ENCODE peak calls at places on chromosome 17, in ten cellular contexts. One of them, this sample, is unnamed.

GRCh38 chr17:40915199-40915661 is 22.2 kb downstream of the KRT23 start:
- DNase-seq in posterior cingulate gyrus: no peak
- DNase-seq in HTR-8/SVneo: peak
- DNase-seq in activated CD4-positive, alpha-beta memory T cell treated with anti-CD3 and anti-CD28 coated beads, Interleukin-2, amount 10 ng/mL, durations not matched to agents 7 days and 5 days: no peak
- DNase-seq in NCI-H1092 treated with DMSO at 0.1 percent for 48 hours: no peak
- DNase-seq in occipital lobe: no peak
- DNase-seq in RWPE1: peak
- DNase-seq in A549: peak
- DNase-seq in right cardiac atrium: no peak
- DNase-seq in stimulated activated CD4-positive, alpha-beta T cell treated with anti-CD3 and anti-CD28 coated beads, Interleukin-2, amount 100 ng/mL, for 24 hours: no peak
- DNase-seq in this sample: no peak

GRCh38 chr17:31413871-31414589 is 22.6 kb downstream of the RAB11FIP4 start:
- DNase-seq in posterior cingulate gyrus: peak
- DNase-seq in HTR-8/SVneo: no peak
- DNase-seq in activated CD4-positive, alpha-beta memory T cell treated with anti-CD3 and anti-CD28 coated beads, Interleukin-2, amount 10 ng/mL, durations not matched to agents 7 days and 5 days: no peak
- DNase-seq in NCI-H1092 treated with DMSO at 0.1 percent for 48 hours: no peak
- DNase-seq in occipital lobe: peak
- DNase-seq in RWPE1: peak
- DNase-seq in A549: no peak
- DNase-seq in right cardiac atrium: peak
- DNase-seq in stimulated activated CD4-positive, alpha-beta T cell treated with anti-CD3 and anti-CD28 coated beads, Interleukin-2, amount 100 ng/mL, for 24 hours: no peak
- DNase-seq in this sample: peak

GRCh38 chr17:40922239-40922638 is 15.2 kb downstream of the KRT23 start:
- DNase-seq in posterior cingulate gyrus: peak
- DNase-seq in HTR-8/SVneo: peak
- DNase-seq in activated CD4-positive, alpha-beta memory T cell treated with anti-CD3 and anti-CD28 coated beads, Interleukin-2, amount 10 ng/mL, durations not matched to agents 7 days and 5 days: no peak
- DNase-seq in NCI-H1092 treated with DMSO at 0.1 percent for 48 hours: no peak
- DNase-seq in occipital lobe: no peak
- DNase-seq in RWPE1: peak
- DNase-seq in A549: peak
- DNase-seq in right cardiac atrium: peak
- DNase-seq in stimulated activated CD4-positive, alpha-beta T cell treated with anti-CD3 and anti-CD28 coated beads, Interleukin-2, amount 100 ng/mL, for 24 hours: no peak
- DNase-seq in this sample: peak

GRCh38 chr17:76492989-76493501 is 8.2 kb downstream of the RHBDF2 start:
- DNase-seq in posterior cingulate gyrus: no peak
- DNase-seq in HTR-8/SVneo: peak
- DNase-seq in activated CD4-positive, alpha-beta memory T cell treated with anti-CD3 and anti-CD28 coated beads, Interleukin-2, amount 10 ng/mL, durations not matched to agents 7 days and 5 days: peak
- DNase-seq in NCI-H1092 treated with DMSO at 0.1 percent for 48 hours: no peak
- DNase-seq in occipital lobe: no peak
- DNase-seq in RWPE1: peak
- DNase-seq in A549: no peak
- DNase-seq in right cardiac atrium: peak
- DNase-seq in stimulated activated CD4-positive, alpha-beta T cell treated with anti-CD3 and anti-CD28 coated beads, Interleukin-2, amount 100 ng/mL, for 24 hours: peak
- DNase-seq in this sample: no peak

GRCh38 chr17:1384881-1385280 is 15.1 kb downstream of the YWHAE start:
- DNase-seq in posterior cingulate gyrus: no peak
- DNase-seq in HTR-8/SVneo: no peak
- DNase-seq in activated CD4-positive, alpha-beta memory T cell treated with anti-CD3 and anti-CD28 coated beads, Interleukin-2, amount 10 ng/mL, durations not matched to agents 7 days and 5 days: no peak
- DNase-seq in NCI-H1092 treated with DMSO at 0.1 percent for 48 hours: no peak
- DNase-seq in occipital lobe: no peak
- DNase-seq in RWPE1: no peak
- DNase-seq in A549: no peak
- DNase-seq in right cardiac atrium: no peak
- DNase-seq in stimulated activated CD4-positive, alpha-beta T cell treated with anti-CD3 and anti-CD28 coated beads, Interleukin-2, amount 100 ng/mL, for 24 hours: no peak
- DNase-seq in this sample: no peak

GRCh38 chr17:13106171-13106570 is 88.3 kb upstream of the ELAC2 start:
- DNase-seq in posterior cingulate gyrus: no peak
- DNase-seq in HTR-8/SVneo: no peak
- DNase-seq in activated CD4-positive, alpha-beta memory T cell treated with anti-CD3 and anti-CD28 coated beads, Interleukin-2, amount 10 ng/mL, durations not matched to agents 7 days and 5 days: no peak
- DNase-seq in NCI-H1092 treated with DMSO at 0.1 percent for 48 hours: peak
- DNase-seq in occipital lobe: no peak
- DNase-seq in RWPE1: no peak
- DNase-seq in A549: no peak
- DNase-seq in right cardiac atrium: no peak
- DNase-seq in stimulated activated CD4-positive, alpha-beta T cell treated with anti-CD3 and anti-CD28 coated beads, Interleukin-2, amount 100 ng/mL, for 24 hours: no peak
- DNase-seq in this sample: no peak

GRCh38 chr17:8151120-8151640 is 1.0 kb downstream of the PER1 start:
- DNase-seq in posterior cingulate gyrus: peak
- DNase-seq in HTR-8/SVneo: peak
- DNase-seq in activated CD4-positive, alpha-beta memory T cell treated with anti-CD3 and anti-CD28 coated beads, Interleukin-2, amount 10 ng/mL, durations not matched to agents 7 days and 5 days: peak
- DNase-seq in NCI-H1092 treated with DMSO at 0.1 percent for 48 hours: peak
- DNase-seq in occipital lobe: peak
- DNase-seq in RWPE1: no peak
- DNase-seq in A549: no peak
- DNase-seq in right cardiac atrium: peak
- DNase-seq in stimulated activated CD4-positive, alpha-beta T cell treated with anti-CD3 and anti-CD28 coated beads, Interleukin-2, amount 100 ng/mL, for 24 hours: peak
- DNase-seq in this sample: peak

GRCh38 chr17:21493993-21494392 is 117.8 kb downstream of the KCNJ12 start:
- DNase-seq in posterior cingulate gyrus: no peak
- DNase-seq in HTR-8/SVneo: no peak
- DNase-seq in activated CD4-positive, alpha-beta memory T cell treated with anti-CD3 and anti-CD28 coated beads, Interleukin-2, amount 10 ng/mL, durations not matched to agents 7 days and 5 days: no peak
- DNase-seq in NCI-H1092 treated with DMSO at 0.1 percent for 48 hours: no peak
- DNase-seq in occipital lobe: no peak
- DNase-seq in RWPE1: no peak
- DNase-seq in A549: no peak
- DNase-seq in right cardiac atrium: no peak
- DNase-seq in stimulated activated CD4-positive, alpha-beta T cell treated with anti-CD3 and anti-CD28 coated beads, Interleukin-2, amount 100 ng/mL, for 24 hours: no peak
- DNase-seq in this sample: no peak

GRCh38 chr17:81207610-81208581 is 14.9 kb downstream of the CEP131 start:
- DNase-seq in posterior cingulate gyrus: no peak
- DNase-seq in HTR-8/SVneo: no peak
- DNase-seq in activated CD4-positive, alpha-beta memory T cell treated with anti-CD3 and anti-CD28 coated beads, Interleukin-2, amount 10 ng/mL, durations not matched to agents 7 days and 5 days: no peak
- DNase-seq in NCI-H1092 treated with DMSO at 0.1 percent for 48 hours: peak
- DNase-seq in occipital lobe: no peak
- DNase-seq in RWPE1: no peak
- DNase-seq in A549: no peak
- DNase-seq in right cardiac atrium: no peak
- DNase-seq in stimulated activated CD4-positive, alpha-beta T cell treated with anti-CD3 and anti-CD28 coated beads, Interleukin-2, amount 100 ng/mL, for 24 hours: no peak
- DNase-seq in this sample: no peak

GRCh38 chr17:79965806-79966205 is 69.9 kb downstream of the TBC1D16 start:
- DNase-seq in posterior cingulate gyrus: peak
- DNase-seq in HTR-8/SVneo: no peak
- DNase-seq in activated CD4-positive, alpha-beta memory T cell treated with anti-CD3 and anti-CD28 coated beads, Interleukin-2, amount 10 ng/mL, durations not matched to agents 7 days and 5 days: no peak
- DNase-seq in NCI-H1092 treated with DMSO at 0.1 percent for 48 hours: no peak
- DNase-seq in occipital lobe: peak
- DNase-seq in RWPE1: no peak
- DNase-seq in A549: no peak
- DNase-seq in right cardiac atrium: no peak
- DNase-seq in stimulated activated CD4-positive, alpha-beta T cell treated with anti-CD3 and anti-CD28 coated beads, Interleukin-2, amount 100 ng/mL, for 24 hours: no peak
- DNase-seq in this sample: no peak

GRCh38 chr17:78971764-78972506 is 7.8 kb downstream of the LGALS3BP start:
- DNase-seq in posterior cingulate gyrus: no peak
- DNase-seq in HTR-8/SVneo: no peak
- DNase-seq in activated CD4-positive, alpha-beta memory T cell treated with anti-CD3 and anti-CD28 coated beads, Interleukin-2, amount 10 ng/mL, durations not matched to agents 7 days and 5 days: no peak
- DNase-seq in NCI-H1092 treated with DMSO at 0.1 percent for 48 hours: no peak
- DNase-seq in occipital lobe: no peak
- DNase-seq in RWPE1: no peak
- DNase-seq in A549: no peak
- DNase-seq in right cardiac atrium: no peak
- DNase-seq in stimulated activated CD4-positive, alpha-beta T cell treated with anti-CD3 and anti-CD28 coated beads, Interleukin-2, amount 100 ng/mL, for 24 hours: no peak
- DNase-seq in this sample: no peak

GRCh38 chr17:61660726-61661125 is 69.7 kb upstream of the NACA2 start:
- DNase-seq in posterior cingulate gyrus: no peak
- DNase-seq in HTR-8/SVneo: no peak
- DNase-seq in activated CD4-positive, alpha-beta memory T cell treated with anti-CD3 and anti-CD28 coated beads, Interleukin-2, amount 10 ng/mL, durations not matched to agents 7 days and 5 days: no peak
- DNase-seq in NCI-H1092 treated with DMSO at 0.1 percent for 48 hours: no peak
- DNase-seq in occipital lobe: no peak
- DNase-seq in RWPE1: no peak
- DNase-seq in A549: no peak
- DNase-seq in right cardiac atrium: no peak
- DNase-seq in stimulated activated CD4-positive, alpha-beta T cell treated with anti-CD3 and anti-CD28 coated beads, Interleukin-2, amount 100 ng/mL, for 24 hours: no peak
- DNase-seq in this sample: no peak

GRCh38 chr17:72171703-72172670 is 51.2 kb downstream of the SOX9 start:
- DNase-seq in posterior cingulate gyrus: peak
- DNase-seq in HTR-8/SVneo: no peak
- DNase-seq in activated CD4-positive, alpha-beta memory T cell treated with anti-CD3 and anti-CD28 coated beads, Interleukin-2, amount 10 ng/mL, durations not matched to agents 7 days and 5 days: no peak
- DNase-seq in NCI-H1092 treated with DMSO at 0.1 percent for 48 hours: peak
- DNase-seq in occipital lobe: peak
- DNase-seq in RWPE1: no peak
- DNase-seq in A549: no peak
- DNase-seq in right cardiac atrium: no peak
- DNase-seq in stimulated activated CD4-positive, alpha-beta T cell treated with anti-CD3 and anti-CD28 coated beads, Interleukin-2, amount 100 ng/mL, for 24 hours: no peak
- DNase-seq in this sample: peak

GRCh38 chr17:58624751-58625150 is 67.1 kb downstream of the TEX14 start:
- DNase-seq in posterior cingulate gyrus: no peak
- DNase-seq in HTR-8/SVneo: no peak
- DNase-seq in activated CD4-positive, alpha-beta memory T cell treated with anti-CD3 and anti-CD28 coated beads, Interleukin-2, amount 10 ng/mL, durations not matched to agents 7 days and 5 days: no peak
- DNase-seq in NCI-H1092 treated with DMSO at 0.1 percent for 48 hours: no peak
- DNase-seq in occipital lobe: no peak
- DNase-seq in RWPE1: no peak
- DNase-seq in A549: no peak
- DNase-seq in right cardiac atrium: no peak
- DNase-seq in stimulated activated CD4-positive, alpha-beta T cell treated with anti-CD3 and anti-CD28 coated beads, Interleukin-2, amount 100 ng/mL, for 24 hours: no peak
- DNase-seq in this sample: no peak

GRCh38 chr17:58329035-58329807 is 626 bp upstream of the TSPOAP1 start:
- DNase-seq in posterior cingulate gyrus: peak
- DNase-seq in HTR-8/SVneo: no peak
- DNase-seq in activated CD4-positive, alpha-beta memory T cell treated with anti-CD3 and anti-CD28 coated beads, Interleukin-2, amount 10 ng/mL, durations not matched to agents 7 days and 5 days: peak
- DNase-seq in NCI-H1092 treated with DMSO at 0.1 percent for 48 hours: no peak
- DNase-seq in occipital lobe: peak
- DNase-seq in RWPE1: no peak
- DNase-seq in A549: no peak
- DNase-seq in right cardiac atrium: no peak
- DNase-seq in stimulated activated CD4-positive, alpha-beta T cell treated with anti-CD3 and anti-CD28 coated beads, Interleukin-2, amount 100 ng/mL, for 24 hours: peak
- DNase-seq in this sample: no peak

GRCh38 chr17:80586464-80587228 is 42.0 kb downstream of the RPTOR start:
- DNase-seq in posterior cingulate gyrus: no peak
- DNase-seq in HTR-8/SVneo: no peak
- DNase-seq in activated CD4-positive, alpha-beta memory T cell treated with anti-CD3 and anti-CD28 coated beads, Interleukin-2, amount 10 ng/mL, durations not matched to agents 7 days and 5 days: no peak
- DNase-seq in NCI-H1092 treated with DMSO at 0.1 percent for 48 hours: peak
- DNase-seq in occipital lobe: no peak
- DNase-seq in RWPE1: no peak
- DNase-seq in A549: no peak
- DNase-seq in right cardiac atrium: no peak
- DNase-seq in stimulated activated CD4-positive, alpha-beta T cell treated with anti-CD3 and anti-CD28 coated beads, Interleukin-2, amount 100 ng/mL, for 24 hours: no peak
- DNase-seq in this sample: no peak

GRCh38 chr17:1047177-1047885 is 50.4 kb downstream of the TIMM22 start:
- DNase-seq in posterior cingulate gyrus: no peak
- DNase-seq in HTR-8/SVneo: no peak
- DNase-seq in activated CD4-positive, alpha-beta memory T cell treated with anti-CD3 and anti-CD28 coated beads, Interleukin-2, amount 10 ng/mL, durations not matched to agents 7 days and 5 days: no peak
- DNase-seq in NCI-H1092 treated with DMSO at 0.1 percent for 48 hours: no peak
- DNase-seq in occipital lobe: no peak
- DNase-seq in RWPE1: no peak
- DNase-seq in A549: no peak
- DNase-seq in right cardiac atrium: peak
- DNase-seq in stimulated activated CD4-positive, alpha-beta T cell treated with anti-CD3 and anti-CD28 coated beads, Interleukin-2, amount 100 ng/mL, for 24 hours: no peak
- DNase-seq in this sample: no peak

GRCh38 chr17:31216053-31216751 is 80.8 kb downstream of the OMG start:
- DNase-seq in posterior cingulate gyrus: no peak
- DNase-seq in HTR-8/SVneo: peak
- DNase-seq in activated CD4-positive, alpha-beta memory T cell treated with anti-CD3 and anti-CD28 coated beads, Interleukin-2, amount 10 ng/mL, durations not matched to agents 7 days and 5 days: no peak
- DNase-seq in NCI-H1092 treated with DMSO at 0.1 percent for 48 hours: peak
- DNase-seq in occipital lobe: no peak
- DNase-seq in RWPE1: peak
- DNase-seq in A549: peak
- DNase-seq in right cardiac atrium: no peak
- DNase-seq in stimulated activated CD4-positive, alpha-beta T cell treated with anti-CD3 and anti-CD28 coated beads, Interleukin-2, amount 100 ng/mL, for 24 hours: no peak
- DNase-seq in this sample: no peak

GRCh38 chr17:15341385-15341849 is at the start of gene TEKT3:
- DNase-seq in posterior cingulate gyrus: peak
- DNase-seq in HTR-8/SVneo: peak
- DNase-seq in activated CD4-positive, alpha-beta memory T cell treated with anti-CD3 and anti-CD28 coated beads, Interleukin-2, amount 10 ng/mL, durations not matched to agents 7 days and 5 days: no peak
- DNase-seq in NCI-H1092 treated with DMSO at 0.1 percent for 48 hours: peak
- DNase-seq in occipital lobe: peak
- DNase-seq in RWPE1: peak
- DNase-seq in A549: peak
- DNase-seq in right cardiac atrium: peak
- DNase-seq in stimulated activated CD4-positive, alpha-beta T cell treated with anti-CD3 and anti-CD28 coated beads, Interleukin-2, amount 100 ng/mL, for 24 hours: no peak
- DNase-seq in this sample: peak

GRCh38 chr17:18353541-18353940 is 9.8 kb downstream of the SHMT1 start:
- DNase-seq in posterior cingulate gyrus: no peak
- DNase-seq in HTR-8/SVneo: no peak
- DNase-seq in activated CD4-positive, alpha-beta memory T cell treated with anti-CD3 and anti-CD28 coated beads, Interleukin-2, amount 10 ng/mL, durations not matched to agents 7 days and 5 days: no peak
- DNase-seq in NCI-H1092 treated with DMSO at 0.1 percent for 48 hours: no peak
- DNase-seq in occipital lobe: no peak
- DNase-seq in RWPE1: no peak
- DNase-seq in A549: no peak
- DNase-seq in right cardiac atrium: no peak
- DNase-seq in stimulated activated CD4-positive, alpha-beta T cell treated with anti-CD3 and anti-CD28 coated beads, Interleukin-2, amount 100 ng/mL, for 24 hours: no peak
- DNase-seq in this sample: no peak

GRCh38 chr17:75689441-75689873 is 22.3 kb downstream of the SAP30BP start:
- DNase-seq in posterior cingulate gyrus: no peak
- DNase-seq in HTR-8/SVneo: no peak
- DNase-seq in activated CD4-positive, alpha-beta memory T cell treated with anti-CD3 and anti-CD28 coated beads, Interleukin-2, amount 10 ng/mL, durations not matched to agents 7 days and 5 days: peak
- DNase-seq in NCI-H1092 treated with DMSO at 0.1 percent for 48 hours: no peak
- DNase-seq in occipital lobe: no peak
- DNase-seq in RWPE1: peak
- DNase-seq in A549: no peak
- DNase-seq in right cardiac atrium: no peak
- DNase-seq in stimulated activated CD4-positive, alpha-beta T cell treated with anti-CD3 and anti-CD28 coated beads, Interleukin-2, amount 100 ng/mL, for 24 hours: no peak
- DNase-seq in this sample: no peak

GRCh38 chr17:79827179-79827578 is 12.1 kb downstream of the CBX4 start:
- DNase-seq in posterior cingulate gyrus: no peak
- DNase-seq in HTR-8/SVneo: no peak
- DNase-seq in activated CD4-positive, alpha-beta memory T cell treated with anti-CD3 and anti-CD28 coated beads, Interleukin-2, amount 10 ng/mL, durations not matched to agents 7 days and 5 days: no peak
- DNase-seq in NCI-H1092 treated with DMSO at 0.1 percent for 48 hours: no peak
- DNase-seq in occipital lobe: no peak
- DNase-seq in RWPE1: no peak
- DNase-seq in A549: no peak
- DNase-seq in right cardiac atrium: no peak
- DNase-seq in stimulated activated CD4-positive, alpha-beta T cell treated with anti-CD3 and anti-CD28 coated beads, Interleukin-2, amount 100 ng/mL, for 24 hours: no peak
- DNase-seq in this sample: no peak

GRCh38 chr17:76630151-76630550 is 13.4 kb downstream of the ST6GALNAC1 start:
- DNase-seq in posterior cingulate gyrus: no peak
- DNase-seq in HTR-8/SVneo: no peak
- DNase-seq in activated CD4-positive, alpha-beta memory T cell treated with anti-CD3 and anti-CD28 coated beads, Interleukin-2, amount 10 ng/mL, durations not matched to agents 7 days and 5 days: no peak
- DNase-seq in NCI-H1092 treated with DMSO at 0.1 percent for 48 hours: no peak
- DNase-seq in occipital lobe: no peak
- DNase-seq in RWPE1: no peak
- DNase-seq in A549: no peak
- DNase-seq in right cardiac atrium: no peak
- DNase-seq in stimulated activated CD4-positive, alpha-beta T cell treated with anti-CD3 and anti-CD28 coated beads, Interleukin-2, amount 100 ng/mL, for 24 hours: no peak
- DNase-seq in this sample: no peak

GRCh38 chr17:71803656-71804284 is 317.1 kb upstream of the SOX9 start:
- DNase-seq in posterior cingulate gyrus: no peak
- DNase-seq in HTR-8/SVneo: no peak
- DNase-seq in activated CD4-positive, alpha-beta memory T cell treated with anti-CD3 and anti-CD28 coated beads, Interleukin-2, amount 10 ng/mL, durations not matched to agents 7 days and 5 days: no peak
- DNase-seq in NCI-H1092 treated with DMSO at 0.1 percent for 48 hours: no peak
- DNase-seq in occipital lobe: no peak
- DNase-seq in RWPE1: no peak
- DNase-seq in A549: no peak
- DNase-seq in right cardiac atrium: no peak
- DNase-seq in stimulated activated CD4-positive, alpha-beta T cell treated with anti-CD3 and anti-CD28 coated beads, Interleukin-2, amount 100 ng/mL, for 24 hours: no peak
- DNase-seq in this sample: no peak

GRCh38 chr17:7438050-7438614 is 1.2 kb upstream of the FGF11 start:
- DNase-seq in posterior cingulate gyrus: peak
- DNase-seq in HTR-8/SVneo: no peak
- DNase-seq in activated CD4-positive, alpha-beta memory T cell treated with anti-CD3 and anti-CD28 coated beads, Interleukin-2, amount 10 ng/mL, durations not matched to agents 7 days and 5 days: peak
- DNase-seq in NCI-H1092 treated with DMSO at 0.1 percent for 48 hours: peak
- DNase-seq in occipital lobe: no peak
- DNase-seq in RWPE1: no peak
- DNase-seq in A549: no peak
- DNase-seq in right cardiac atrium: peak
- DNase-seq in stimulated activated CD4-positive, alpha-beta T cell treated with anti-CD3 and anti-CD28 coated beads, Interleukin-2, amount 100 ng/mL, for 24 hours: peak
- DNase-seq in this sample: peak

GRCh38 chr17:30586818-30587595 is 109.8 kb downstream of the GOSR1 start:
- DNase-seq in posterior cingulate gyrus: no peak
- DNase-seq in HTR-8/SVneo: no peak
- DNase-seq in activated CD4-positive, alpha-beta memory T cell treated with anti-CD3 and anti-CD28 coated beads, Interleukin-2, amount 10 ng/mL, durations not matched to agents 7 days and 5 days: no peak
- DNase-seq in NCI-H1092 treated with DMSO at 0.1 percent for 48 hours: no peak
- DNase-seq in occipital lobe: no peak
- DNase-seq in RWPE1: peak
- DNase-seq in A549: peak
- DNase-seq in right cardiac atrium: no peak
- DNase-seq in stimulated activated CD4-positive, alpha-beta T cell treated with anti-CD3 and anti-CD28 coated beads, Interleukin-2, amount 100 ng/mL, for 24 hours: no peak
- DNase-seq in this sample: no peak

GRCh38 chr17:44386182-44386525 is 3.3 kb downstream of the ITGA2B start:
- DNase-seq in posterior cingulate gyrus: no peak
- DNase-seq in HTR-8/SVneo: no peak
- DNase-seq in activated CD4-positive, alpha-beta memory T cell treated with anti-CD3 and anti-CD28 coated beads, Interleukin-2, amount 10 ng/mL, durations not matched to agents 7 days and 5 days: no peak
- DNase-seq in NCI-H1092 treated with DMSO at 0.1 percent for 48 hours: peak
- DNase-seq in occipital lobe: no peak
- DNase-seq in RWPE1: no peak
- DNase-seq in A549: no peak
- DNase-seq in right cardiac atrium: no peak
- DNase-seq in stimulated activated CD4-positive, alpha-beta T cell treated with anti-CD3 and anti-CD28 coated beads, Interleukin-2, amount 100 ng/mL, for 24 hours: no peak
- DNase-seq in this sample: no peak

GRCh38 chr17:2854662-2855061 is 58.4 kb downstream of the RAP1GAP2 start:
- DNase-seq in posterior cingulate gyrus: no peak
- DNase-seq in HTR-8/SVneo: no peak
- DNase-seq in activated CD4-positive, alpha-beta memory T cell treated with anti-CD3 and anti-CD28 coated beads, Interleukin-2, amount 10 ng/mL, durations not matched to agents 7 days and 5 days: no peak
- DNase-seq in NCI-H1092 treated with DMSO at 0.1 percent for 48 hours: no peak
- DNase-seq in occipital lobe: no peak
- DNase-seq in RWPE1: peak
- DNase-seq in A549: no peak
- DNase-seq in right cardiac atrium: no peak
- DNase-seq in stimulated activated CD4-positive, alpha-beta T cell treated with anti-CD3 and anti-CD28 coated beads, Interleukin-2, amount 100 ng/mL, for 24 hours: no peak
- DNase-seq in this sample: no peak

This sample was measured in caudate nucleus.